ENCODE peak calls at places on chromosomes 13 and 19, in four cellular contexts. Q is OCI-M1, T is dorsolateral prefrontal cortex, N is pons. R is an unnamed sample.

GRCh38 chr13:113063091-113063491 is 42.5 kb upstream of the F7 start:
- DNase-seq in N (no peak), T (peak; percentile 41), Q (no peak), R (no peak)

GRCh38 chr13:30341815-30342570 is 34.6 kb upstream of the KATNAL1 start:
- DNase-seq in T (peak; percentile 62), N (peak; percentile 56), Q (no peak), R (no peak)

GRCh38 chr13:22173605-22174004 is 502.7 kb downstream of the FGF9 start:
- DNase-seq in N (no peak), T (no peak), Q (no peak), R (no peak)

GRCh38 chr19:54096642-54097106 is 3.9 kb downstream of the OSCAR start:
- DNase-seq in Q (peak; percentile 42), N (peak; percentile 11), T (no peak), R (no peak)

GRCh38 chr19:39825531-39826076 is 8.4 kb downstream of the DYRK1B start:
- DNase-seq in Q (no peak), N (no peak), T (no peak), R (no peak)

GRCh38 chr19:53910170-53910518 is 1.1 kb downstream of the CACNG7 start:
- DNase-seq in Q (no peak), T (no peak), N (no peak), R (no peak)

GRCh38 chr19:18014197-18014596 is 6.2 kb downstream of the ARRDC2 start:
- DNase-seq in T (no peak), N (no peak), Q (no peak), R (peak; percentile 45)

GRCh38 chr19:9793051-9793591 is 24.6 kb upstream of the ZNF846 start:
- DNase-seq in T (no peak), N (peak; percentile 22), Q (peak; percentile 75), R (peak; percentile 47)

GRCh38 chr13:111027481-111028439 is 87.3 kb upstream of the ARHGEF7 start:
- DNase-seq in N (no peak), Q (no peak), T (no peak), R (no peak)

GRCh38 chr13:20713751-20714150 is 10.3 kb downstream of the IL17D start:
- DNase-seq in T (no peak), Q (no peak), N (no peak), R (no peak)

GRCh38 chr19:18100710-18101109 is 3.1 kb downstream of the MAST3 start:
- DNase-seq in N (peak; percentile 66), T (no peak), Q (no peak), R (no peak)

GRCh38 chr13:30006246-30006645 is 155.8 kb upstream of the UBL3 start:
- DNase-seq in T (no peak), Q (no peak), N (no peak), R (no peak)

GRCh38 chr13:73090116-73090811 is 31.5 kb downstream of the KLF5 start:
- DNase-seq in Q (no peak), N (no peak), T (no peak), R (no peak)

GRCh38 chr13:73220966-73221720 is 162.3 kb downstream of the KLF5 start:
- DNase-seq in T (no peak), N (no peak), Q (peak; percentile 79), R (no peak)

GRCh38 chr19:47742636-47743035 is 2.7 kb upstream of the NOP53 start:
- DNase-seq in Q (no peak), N (no peak), T (no peak), R (no peak)

R was measured in effector CD4-positive, alpha-beta T cell.